ENCODE peak calls at places on chromosomes 5 and 9, in eight cellular contexts. B is psoas muscle; J is heart right ventricle; P is H9; K is PC-9; G is A549; F is CD8-positive, alpha-beta T cell; S is ovary. A is an unnamed sample. For H3K4me1, the result is how much of the 10 kb centered on the place peaks cover.

GRCh38 chr5:1543398-1544293 is 19.9 kb upstream of the LPCAT1 start:
- DNase-seq in B (no peak), J (no peak), P (no peak), K (no peak), G (no peak), F (no peak), S (no peak), A (no peak)

GRCh38 chr9:129154866-129155477 is 23.1 kb downstream of the IER5L start:
- DNase-seq in B (no peak), J (no peak), P (no peak), K (no peak), G (no peak), F (no peak), S (no peak), A (no peak)

GRCh38 chr5:68376931-68377330 is 161.4 kb downstream of the PIK3R1 start:
- DNase-seq in B (no peak), J (no peak), P (no peak), K (no peak), G (no peak), F (no peak), S (no peak), A (no peak)

GRCh38 chr5:118486647-118487046 is 501.7 kb downstream of the DTWD2 start:
- DNase-seq in B (no peak), J (no peak), P (no peak), K (no peak), G (no peak), F (no peak), S (no peak), A (peak)

GRCh38 chr5:27639005-27639612 is 600.7 kb upstream of the CDH9 start:
- DNase-seq in B (no peak), J (no peak), P (peak), K (no peak), G (no peak), F (no peak), S (no peak), A (no peak)

GRCh38 chr9:90961375-90961774 is 159.8 kb downstream of the SYK start:
- DNase-seq in B (peak), J (no peak), P (no peak), K (no peak), G (no peak), F (no peak), S (no peak), A (peak)

GRCh38 chr5:52898961-52899680 is 90.0 kb upstream of the ITGA2 start:
- DNase-seq in B (no peak), J (no peak), P (no peak), K (no peak), G (no peak), F (no peak), S (no peak), A (no peak)

GRCh38 chr5:150515446-150515845 is 7.5 kb downstream of the NDST1 start:
- DNase-seq in B (peak), J (no peak), P (no peak), K (no peak), G (no peak), F (no peak), S (no peak), A (no peak)

GRCh38 chr9:82763631-82764030 is 299.3 kb downstream of the RASEF start:
- DNase-seq in B (no peak), J (no peak), P (no peak), K (no peak), G (no peak), F (no peak), S (no peak), A (no peak)

GRCh38 chr5:5950658-5951057 is 427.7 kb downstream of the MED10 start:
- DNase-seq in B (no peak), J (no peak), P (no peak), K (no peak), G (no peak), F (no peak), S (no peak), A (no peak)

GRCh38 chr9:134217431-134218210 is 53.3 kb upstream of the RNU6ATAC start:
- DNase-seq in B (peak), J (no peak), P (no peak), K (peak), G (no peak), F (no peak), S (peak), A (peak)

GRCh38 chr9:14191512-14191911 is 122.4 kb downstream of the NFIB start:
- DNase-seq in B (no peak), J (no peak), P (no peak), K (no peak), G (no peak), F (no peak), S (no peak), A (no peak)

GRCh38 chr9:124238546-124239140 is 19.1 kb upstream of the NEK6 start:
- DNase-seq in B (peak), J (no peak), P (no peak), K (no peak), G (no peak), F (no peak), S (no peak), A (no peak)

GRCh38 chr9:6611891-6612290 is 33.6 kb downstream of the GLDC start:
- DNase-seq in B (no peak), J (no peak), P (no peak), K (no peak), G (no peak), F (no peak), S (no peak), A (no peak)

GRCh38 chr9:18014556-18014955 is 435.7 kb downstream of the SH3GL2 start:
- DNase-seq in B (no peak), J (no peak), P (no peak), K (no peak), G (no peak), F (no peak), S (no peak), A (no peak)

GRCh38 chr5:38473008-38473407 is 83.4 kb downstream of the LIFR start:
- DNase-seq in B (no peak), J (peak), P (no peak), K (no peak), G (no peak), F (no peak), S (no peak), A (peak)

GRCh38 chr5:147743686-147744332 is 38.7 kb downstream of the JAKMIP2 start:
- DNase-seq in B (no peak), J (peak), P (no peak), K (no peak), G (no peak), F (no peak), S (peak), A (peak)

DNA sequence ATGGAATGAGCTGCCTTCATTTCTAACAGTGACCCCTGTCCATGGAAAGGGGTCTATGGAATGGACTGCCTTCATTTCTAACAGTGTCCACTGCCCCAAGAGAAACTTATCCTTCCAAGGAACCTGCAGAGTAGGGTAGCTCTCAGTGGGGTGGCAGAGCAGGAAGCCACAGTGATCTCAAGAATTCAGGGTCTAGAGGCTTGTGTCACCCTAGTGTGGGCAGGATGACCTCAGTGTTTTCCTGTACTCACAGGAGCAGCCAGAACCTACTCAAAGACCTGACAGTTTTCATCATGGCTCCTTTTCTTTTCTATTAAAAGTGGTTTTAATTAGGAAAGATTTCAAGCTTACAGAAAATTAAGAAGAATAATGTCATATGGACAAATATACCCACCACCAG is 27.5 kb downstream of the SEC61B start:
- DNase-seq in B (no peak), J (no peak), P (no peak), K (no peak), G (no peak), F (no peak), S (no peak), A (no peak)
- H3K4me1 ChIP-seq in B (under half), J (under half), P (under half), K (under half), G (under half), F (under half), S (under half), A (under half)

DNA sequence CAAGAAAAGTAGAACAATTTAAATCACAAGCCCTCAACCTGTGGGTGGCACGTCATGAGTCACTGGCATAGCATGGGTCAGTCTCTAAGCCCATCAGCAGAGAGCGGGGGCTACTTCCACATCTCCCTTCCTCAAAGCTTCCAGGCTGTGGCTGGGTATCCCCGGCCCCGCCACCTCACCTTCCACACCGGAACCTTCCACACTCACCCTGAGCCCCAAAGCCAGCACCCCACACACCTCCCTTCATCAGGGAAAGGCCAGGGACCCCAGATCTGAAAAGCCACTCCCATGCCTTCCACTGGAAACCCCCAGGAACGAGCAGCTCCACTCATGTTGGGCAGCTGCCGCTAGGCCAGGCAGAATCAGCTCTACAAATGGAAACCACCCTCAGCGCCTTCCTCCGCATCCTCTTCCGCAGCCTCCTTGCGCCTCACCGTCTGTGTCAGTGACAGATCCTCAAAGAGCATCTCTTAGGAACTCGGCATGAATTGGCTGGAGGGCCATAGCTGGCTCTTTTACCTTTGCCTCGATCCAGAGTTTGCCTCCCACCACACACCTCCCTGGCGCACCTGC is 156.6 kb downstream of the ERCC6L2 start:
- DNase-seq in B (no peak), J (no peak), P (no peak), K (no peak), G (no peak), F (no peak), S (no peak), A (no peak)
- TF ChIP-seq CTCF in B (no peak), J (no peak), P (no peak), K (no peak), G (no peak), F (no peak), S (no peak), A (no peak)

GRCh38 chr5:141560725-141561483 is 57.9 kb downstream of the DIAPH1 start:
- DNase-seq in B (peak), J (peak), P (peak), K (peak), G (no peak), F (no peak), S (peak), A (peak)

GRCh38 chr5:141557681-141558136 is 61.1 kb downstream of the DIAPH1 start:
- DNase-seq in B (peak), J (peak), P (peak), K (peak), G (peak), F (peak), S (peak), A (peak)

GRCh38 chr5:141559481-141559880 is 59.3 kb downstream of the DIAPH1 start:
- DNase-seq in B (no peak), J (peak), P (no peak), K (no peak), G (no peak), F (no peak), S (no peak), A (no peak)

GRCh38 chr5:141558150-141558549 is 60.6 kb downstream of the DIAPH1 start:
- DNase-seq in B (no peak), J (peak), P (peak), K (no peak), G (no peak), F (no peak), S (no peak), A (no peak)

DNA sequence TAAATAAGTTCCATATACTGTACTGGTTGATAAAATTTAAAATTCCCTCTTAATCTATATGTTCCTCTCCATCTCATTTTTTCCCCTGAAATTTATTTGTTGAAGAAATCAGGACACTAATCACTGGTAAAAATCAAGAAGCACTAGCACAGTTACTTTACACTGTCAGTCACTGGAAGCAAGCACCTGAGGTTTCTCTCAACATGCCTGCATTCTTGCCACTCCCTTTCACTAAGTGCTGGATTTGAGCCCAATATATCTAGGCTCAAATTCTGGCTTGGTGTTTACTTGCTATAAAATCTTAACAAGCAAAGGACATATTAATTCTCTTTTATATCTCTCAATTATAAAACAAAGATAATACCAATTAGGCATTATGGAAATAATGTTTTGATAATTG is 58.7 kb downstream of the DIAPH1 start:
- DNase-seq in B (no peak), J (no peak), P (no peak), K (no peak), G (no peak), F (no peak), S (no peak), A (peak)
- H3K27ac ChIP-seq in B (peak), J (peak), P (peak), K (peak), G (no peak), F (no peak), S (peak), A (peak)

DNA sequence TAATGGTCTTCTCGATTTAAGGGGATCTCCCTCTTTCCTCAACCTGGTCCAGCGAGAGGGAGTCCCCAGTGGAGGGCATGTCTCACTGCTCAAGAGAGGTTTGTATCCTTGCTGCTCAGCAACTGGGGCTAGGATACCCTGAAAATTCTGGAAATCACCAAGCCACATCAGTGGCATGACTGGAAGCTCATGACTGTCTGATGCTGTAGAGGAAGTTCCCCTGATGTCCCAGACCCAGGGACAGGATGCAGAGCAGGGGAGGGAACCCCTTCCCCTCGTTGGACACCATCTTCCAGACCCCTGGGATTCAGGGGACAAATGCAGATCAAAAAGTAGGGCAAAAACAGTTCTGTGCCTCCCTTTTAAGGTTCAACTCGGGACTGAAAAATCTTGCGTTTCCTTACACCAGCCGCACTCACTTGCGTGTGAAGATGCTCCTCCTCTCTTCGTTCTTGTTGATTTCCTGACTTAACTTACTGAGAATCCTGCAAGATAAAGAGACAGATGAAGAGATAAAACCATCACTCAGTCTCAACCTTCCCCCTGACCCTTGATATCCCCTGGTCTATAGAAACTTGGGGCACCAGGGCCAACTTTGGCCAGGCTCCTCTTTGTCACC is 22.1 kb downstream of the LCP2 start:
- DNase-seq in B (no peak), J (no peak), P (no peak), K (no peak), G (no peak), F (peak), S (no peak), A (no peak)
- H3K4me1 ChIP-seq in B (under half), J (half or more), P (under half), K (under half), G (under half), F (half or more), S (under half), A (under half)

GRCh38 chr5:81856948-81857928 is 106.3 kb upstream of the SSBP2 start:
- DNase-seq in B (peak), J (peak), P (peak), K (peak), G (no peak), F (no peak), S (peak), A (peak)
- TF ChIP-seq CTCF in B (peak), J (peak), P (peak), K (no peak), G (peak), F (no peak), S (no peak), A (peak)

DNA sequence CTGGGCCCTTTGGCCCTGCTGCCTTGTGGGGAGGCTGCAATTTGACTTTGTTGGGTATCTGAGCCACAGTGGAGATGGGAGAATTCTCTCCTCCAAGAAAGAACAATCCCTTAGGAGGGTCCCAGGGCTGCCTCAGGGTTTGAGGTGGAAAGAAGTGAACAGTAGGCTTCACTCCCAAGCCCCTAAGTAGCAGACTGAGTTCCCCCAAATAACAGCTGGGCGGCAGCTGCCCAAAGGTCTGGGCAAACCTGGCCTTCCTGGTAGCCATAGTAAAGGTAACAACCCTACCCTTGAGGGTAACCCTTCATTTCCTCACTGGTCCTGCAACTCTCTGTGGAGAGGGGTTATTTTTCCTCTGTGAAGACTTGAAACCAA is 746 bp downstream of the RGS3 start:
- DNase-seq in B (no peak), J (no peak), P (no peak), K (no peak), G (no peak), F (no peak), S (no peak), A (no peak)
- H3K27ac ChIP-seq in B (peak), J (no peak), P (no peak), K (no peak), G (peak), F (no peak), S (no peak), A (no peak)

DNA sequence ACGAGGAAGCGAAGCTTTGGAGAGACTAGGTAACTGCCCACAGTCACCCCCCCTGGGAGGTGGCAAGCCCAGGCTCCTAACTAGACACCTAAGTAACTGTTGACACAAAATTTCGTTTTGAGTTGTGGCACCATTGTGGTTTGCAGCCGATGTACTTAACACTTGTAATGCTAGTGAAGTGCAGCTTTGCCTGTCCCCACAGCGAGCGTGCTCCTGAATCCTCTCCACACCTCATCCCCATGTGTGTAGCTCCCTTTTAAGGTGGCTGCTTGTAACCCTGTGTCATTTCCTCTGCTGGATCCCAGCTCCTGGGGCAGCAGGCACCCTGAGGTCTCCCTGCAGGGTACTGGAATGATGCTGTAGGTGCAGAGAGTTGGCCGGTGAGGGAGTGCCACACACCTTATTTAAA is 114.9 kb downstream of the TRIO start:
- DNase-seq in B (no peak), J (no peak), P (no peak), K (no peak), G (no peak), F (no peak), S (no peak), A (no peak)
- H3K4me1 ChIP-seq in B (under half), J (under half), P (under half), K (under half), G (under half), F (under half), S (under half), A (under half)

DNA sequence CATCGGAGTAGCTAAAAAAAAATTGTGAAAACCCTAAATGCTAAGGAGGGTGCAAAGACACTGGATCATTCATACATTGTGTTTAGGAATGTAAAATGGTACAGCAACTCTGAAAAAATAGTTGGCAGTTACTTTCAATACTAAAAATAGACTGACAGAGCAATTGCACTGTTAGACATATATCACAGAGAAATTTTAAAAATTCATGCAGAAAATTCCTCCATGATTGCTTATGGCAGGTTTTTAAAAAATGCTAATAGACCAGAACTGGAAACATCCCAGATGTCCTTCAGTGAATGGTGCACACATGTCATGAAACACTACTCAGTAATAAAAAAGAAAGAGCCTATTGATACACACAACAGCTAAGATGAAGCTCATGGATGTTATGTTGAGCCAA is 349.8 kb upstream of the DAB2 start:
- DNase-seq in B (no peak), J (no peak), P (no peak), K (no peak), G (no peak), F (no peak), S (no peak), A (no peak)
- TF ChIP-seq CTCF in B (no peak), J (no peak), P (no peak), K (no peak), G (no peak), F (no peak), S (no peak), A (no peak)